ENCODE peak calls at places on chromosomes 4 and X, in ten cellular contexts. S, T, Q, I, E, H, C, L, K and Z are unnamed samples.

GRCh38 chr4:176259330-176260090 is 9.5 kb downstream of the ASB5 start:
- DNase-seq in S (no peak), T (peak), Q (no peak), I (no peak), E (peak), H (no peak), C (no peak), L (no peak), K (no peak), Z (no peak)

GRCh38 chrX:20681691-20682090 is 415.0 kb upstream of the RPS6KA3 start:
- DNase-seq in S (no peak), T (no peak), Q (no peak), I (no peak), E (no peak), H (no peak), C (no peak), L (no peak), K (no peak), Z (no peak)

GRCh38 chrX:107710617-107711391 is 64.8 kb downstream of the TSC22D3 start:
- DNase-seq in S (peak), T (peak), Q (peak), I (peak), E (peak), H (peak), C (no peak), L (peak), K (no peak), Z (no peak)

GRCh38 chr4:5361968-5362367 is 310.7 kb downstream of the STK32B start:
- DNase-seq in S (no peak), T (peak), Q (no peak), I (no peak), E (no peak), H (no peak), C (no peak), L (no peak), K (no peak), Z (peak)

GRCh38 chrX:96707829-96708228 is 23.2 kb downstream of the DIAPH2 start:
- DNase-seq in S (no peak), T (no peak), Q (no peak), I (no peak), E (no peak), H (no peak), C (no peak), L (no peak), K (no peak), Z (no peak)

GRCh38 chr4:74682567-74683359 is 111.6 kb downstream of the BTC start:
- DNase-seq in S (no peak), T (peak), Q (no peak), I (peak), E (peak), H (no peak), C (no peak), L (no peak), K (no peak), Z (no peak)

GRCh38 chr4:153083447-153083921 is 120.8 kb upstream of the TRIM2 start:
- DNase-seq in S (peak), T (peak), Q (peak), I (peak), E (peak), H (no peak), C (peak), L (no peak), K (no peak), Z (peak)

GRCh38 chrX:76183289-76184057 is 10.6 kb downstream of the PBDC1 start:
- DNase-seq in S (no peak), T (peak), Q (no peak), I (no peak), E (peak), H (no peak), C (no peak), L (no peak), K (no peak), Z (no peak)

GRCh38 chrX:94492541-94492940 is 818.5 kb downstream of the FAM133A start:
- DNase-seq in S (no peak), T (no peak), Q (no peak), I (peak), E (no peak), H (no peak), C (no peak), L (no peak), K (no peak), Z (no peak)

GRCh38 chrX:133989491-133989890 is 4.1 kb upstream of the GPC3 start:
- DNase-seq in S (no peak), T (no peak), Q (no peak), I (no peak), E (no peak), H (no peak), C (no peak), L (no peak), K (no peak), Z (no peak)

GRCh38 chr4:37648084-37648817 is 37.9 kb downstream of the RELL1 start:
- DNase-seq in S (no peak), T (peak), Q (peak), I (peak), E (peak), H (no peak), C (peak), L (no peak), K (peak), Z (no peak)

GRCh38 chr4:54433686-54434085 is 204.6 kb downstream of the PDGFRA start:
- DNase-seq in S (no peak), T (peak), Q (no peak), I (no peak), E (no peak), H (no peak), C (no peak), L (no peak), K (no peak), Z (peak)

GRCh38 chrX:132219343-132219768 is at the start of gene RAP2C:
- DNase-seq in S (peak), T (peak), Q (peak), I (peak), E (peak), H (peak), C (peak), L (no peak), K (peak), Z (peak)

GRCh38 chr4:101284546-101284945 is 62.8 kb downstream of the PPP3CA start:
- DNase-seq in S (no peak), T (peak), Q (no peak), I (no peak), E (no peak), H (no peak), C (no peak), L (no peak), K (no peak), Z (no peak)

GRCh38 chrX:39577976-39578962 is 519.5 kb downstream of the BCOR start:
- DNase-seq in S (peak), T (peak), Q (no peak), I (no peak), E (no peak), H (no peak), C (peak), L (peak), K (no peak), Z (no peak)

GRCh38 chr4:154928640-154929257 is 147.7 kb downstream of the RBM46 start:
- DNase-seq in S (no peak), T (peak), Q (no peak), I (peak), E (peak), H (no peak), C (no peak), L (no peak), K (no peak), Z (no peak)

GRCh38 chr4:6150046-6150735 is 50.2 kb downstream of the JAKMIP1 start:
- DNase-seq in S (no peak), T (no peak), Q (no peak), I (no peak), E (no peak), H (no peak), C (no peak), L (no peak), K (no peak), Z (no peak)

GRCh38 chr4:134531013-134531412 is 329.4 kb upstream of the PABPC4L start:
- DNase-seq in S (no peak), T (no peak), Q (no peak), I (no peak), E (no peak), H (no peak), C (no peak), L (no peak), K (no peak), Z (no peak)

GRCh38 chr4:134533068-134533467 is 331.5 kb upstream of the PABPC4L start:
- DNase-seq in S (no peak), T (no peak), Q (no peak), I (no peak), E (no peak), H (no peak), C (no peak), L (no peak), K (no peak), Z (no peak)

DNA sequence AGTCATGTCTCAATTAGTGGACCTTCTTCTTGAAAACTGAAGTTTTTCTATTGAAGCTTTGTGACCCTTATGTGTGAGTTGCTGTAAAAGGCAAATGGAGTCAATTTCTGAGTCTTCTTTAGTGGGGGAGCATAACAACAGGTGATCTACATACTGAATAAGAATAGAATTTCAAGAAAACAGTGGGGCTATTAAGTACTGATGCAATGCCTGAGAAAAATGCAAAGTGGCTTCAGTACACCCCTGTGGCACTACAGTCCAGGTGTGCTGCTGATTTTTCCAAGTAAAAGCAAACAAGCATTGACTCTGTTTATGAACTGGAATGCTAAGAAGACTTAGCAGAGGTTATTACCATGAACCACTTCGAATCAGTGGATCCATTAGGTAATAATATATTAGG is 328.0 kb upstream of the PABPC4L start:
- DNase-seq in S (no peak), T (no peak), Q (no peak), I (no peak), E (no peak), H (no peak), C (no peak), L (no peak), K (no peak), Z (no peak)
- TF ChIP-seq CTCF in S (no peak), T (no peak), Q (no peak), I (no peak), E (no peak), H (no peak), C (no peak), L (no peak), K (no peak), Z (no peak)

GRCh38 chrX:78514852-78515251 is 144.3 kb downstream of the RTL3 start:
- DNase-seq in S (no peak), T (no peak), Q (no peak), I (no peak), E (no peak), H (no peak), C (no peak), L (no peak), K (no peak), Z (no peak)
- TF ChIP-seq CTCF in S (no peak), T (peak), Q (no peak), I (no peak), E (no peak), H (no peak), C (no peak), L (no peak), K (peak), Z (no peak)

DNA sequence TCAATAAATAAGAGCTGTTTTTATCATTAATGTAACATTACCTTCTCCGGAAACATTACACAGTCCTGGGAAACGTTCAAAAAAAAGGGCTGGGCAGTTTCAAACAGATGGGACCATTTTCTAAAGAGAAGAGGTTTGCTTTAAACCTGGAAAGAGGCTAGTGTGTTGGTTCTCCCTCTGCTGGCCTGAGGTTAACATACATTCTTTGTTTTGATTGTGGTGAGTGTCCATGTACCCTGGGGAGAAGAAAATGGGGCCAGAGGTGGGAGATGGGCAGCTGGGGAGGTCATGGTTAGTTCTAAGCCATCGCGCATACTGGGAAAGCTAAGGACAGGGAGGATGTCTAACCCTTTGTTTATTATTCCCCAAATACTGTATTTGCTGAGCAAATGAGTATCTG is 194.7 kb downstream of the CPEB2 start:
- DNase-seq in S (no peak), T (peak), Q (no peak), I (no peak), E (no peak), H (no peak), C (no peak), L (no peak), K (no peak), Z (peak)
- TF ChIP-seq CTCF in S (no peak), T (peak), Q (no peak), I (no peak), E (peak), H (no peak), C (no peak), L (no peak), K (no peak), Z (peak)

GRCh38 chrX:148867596-148867995 is 367.2 kb downstream of the AFF2 start:
- DNase-seq in S (no peak), T (no peak), Q (no peak), I (no peak), E (no peak), H (no peak), C (no peak), L (no peak), K (no peak), Z (no peak)

DNA sequence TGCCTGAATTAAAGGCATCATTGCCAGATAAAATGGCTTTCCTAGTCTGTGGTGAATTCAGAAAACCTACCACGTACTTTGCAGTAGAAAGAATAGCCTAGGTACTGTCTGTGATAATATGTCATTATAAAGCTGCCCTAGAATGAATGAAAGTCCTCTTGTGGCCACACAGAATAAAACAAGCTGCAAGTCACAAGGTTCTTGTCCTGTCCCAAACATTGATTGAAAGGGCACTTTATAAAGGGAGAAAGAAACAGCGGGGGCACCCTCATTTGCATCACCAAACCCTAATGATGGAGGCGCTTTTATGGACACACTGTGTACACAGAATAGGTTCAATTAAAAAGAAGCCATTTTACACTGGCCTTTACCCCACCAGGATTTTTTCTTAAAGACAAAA is 364.8 kb downstream of the AFF2 start:
- DNase-seq in S (no peak), T (no peak), Q (no peak), I (no peak), E (no peak), H (no peak), C (no peak), L (no peak), K (no peak), Z (no peak)
- TF ChIP-seq CTCF in S (no peak), T (no peak), Q (no peak), I (no peak), E (no peak), H (no peak), C (no peak), L (no peak), K (no peak), Z (no peak)

GRCh38 chrX:124862304-124862703 is 457.4 kb upstream of the TEX13C start:
- DNase-seq in S (no peak), T (no peak), Q (no peak), I (no peak), E (no peak), H (no peak), C (no peak), L (no peak), K (no peak), Z (no peak)

GRCh38 chrX:124860736-124861135 is 458.9 kb upstream of the TEX13C start:
- DNase-seq in S (no peak), T (no peak), Q (no peak), I (no peak), E (no peak), H (no peak), C (no peak), L (no peak), K (no peak), Z (no peak)

DNA sequence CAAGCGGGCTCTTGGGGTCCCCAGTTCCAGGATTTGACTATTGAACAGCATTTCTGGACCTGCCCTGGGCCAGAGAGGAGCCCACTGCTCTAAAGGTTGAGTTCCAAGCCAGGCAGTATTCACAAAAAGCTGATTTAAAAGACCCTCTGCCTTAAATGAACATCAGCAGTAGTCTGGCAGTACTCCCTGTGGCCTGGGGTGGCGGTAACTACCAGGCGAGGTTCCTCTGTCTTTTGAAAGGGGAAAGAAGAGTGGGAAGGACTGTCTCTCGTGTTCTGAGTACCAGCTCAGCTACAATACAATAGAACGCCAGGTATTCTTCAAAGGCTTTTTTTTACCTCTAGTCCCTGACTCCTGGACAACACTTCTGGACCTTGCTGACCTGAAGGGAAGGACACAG is 456.4 kb upstream of the TEX13C start:
- DNase-seq in S (peak), T (no peak), Q (no peak), I (no peak), E (no peak), H (no peak), C (no peak), L (no peak), K (no peak), Z (no peak)
- TF ChIP-seq CTCF in S (no peak), T (no peak), Q (no peak), I (no peak), E (no peak), H (no peak), C (no peak), L (no peak), K (no peak), Z (peak)

GRCh38 chr4:117447925-117448324 is 362.5 kb upstream of the TRAM1L1 start:
- DNase-seq in S (no peak), T (no peak), Q (no peak), I (no peak), E (no peak), H (no peak), C (no peak), L (no peak), K (no peak), Z (no peak)
- TF ChIP-seq CTCF in S (no peak), T (no peak), Q (no peak), I (no peak), E (no peak), H (no peak), C (no peak), L (peak), K (no peak), Z (peak)